ENCODE peak calls at places on chromosomes 1 and 21, in ten cellular contexts. P, H, Z, S, B, X, Y, R, T and W are unnamed samples.

GRCh38 chr1:181112071-181112929 is 23.8 kb downstream of the IER5 start:
- DNase-seq in P (peak), H (no peak), Z (no peak), S (no peak), B (no peak), X (peak), Y (no peak), R (peak), T (peak), W (no peak)

GRCh38 chr1:71093938-71094337 is 13.1 kb upstream of the ZRANB2 start:
- DNase-seq in P (peak), H (no peak), Z (no peak), S (peak), B (no peak), X (no peak), Y (no peak), R (no peak), T (peak), W (peak)

GRCh38 chr1:8551613-8552093 is 233.7 kb downstream of the SLC45A1 start:
- DNase-seq in P (no peak), H (no peak), Z (no peak), S (no peak), B (no peak), X (no peak), Y (no peak), R (no peak), T (no peak), W (no peak)

GRCh38 chr1:27994060-27994459 is 34.3 kb downstream of the XKR8 start:
- DNase-seq in P (no peak), H (no peak), Z (no peak), S (no peak), B (no peak), X (no peak), Y (no peak), R (no peak), T (no peak), W (no peak)

GRCh38 chr1:202056644-202057334 is 46.4 kb downstream of the ELF3 start:
- DNase-seq in P (peak), H (peak), Z (no peak), S (peak), B (no peak), X (peak), Y (no peak), R (peak), T (no peak), W (peak)

GRCh38 chr1:23529146-23530088 is 1.6 kb downstream of the E2F2 start:
- DNase-seq in P (no peak), H (no peak), Z (no peak), S (peak), B (peak), X (peak), Y (no peak), R (no peak), T (no peak), W (no peak)

GRCh38 chr21:36700295-36700960 is 1.5 kb downstream of the SIM2 start:
- DNase-seq in P (no peak), H (no peak), Z (no peak), S (no peak), B (no peak), X (no peak), Y (no peak), R (no peak), T (no peak), W (no peak)

GRCh38 chr1:9476790-9477463 is 62.3 kb upstream of the SLC25A33 start:
- DNase-seq in P (peak), H (no peak), Z (no peak), S (no peak), B (peak), X (no peak), Y (no peak), R (no peak), T (peak), W (no peak)

GRCh38 chr1:37875833-37876232 is 16.4 kb upstream of the MTF1 start:
- DNase-seq in P (no peak), H (no peak), Z (no peak), S (no peak), B (no peak), X (no peak), Y (no peak), R (no peak), T (peak), W (no peak)

GRCh38 chr21:15309022-15309590 is 244.3 kb upstream of the NRIP1 start:
- DNase-seq in P (no peak), H (no peak), Z (no peak), S (no peak), B (no peak), X (no peak), Y (no peak), R (no peak), T (no peak), W (no peak)

GRCh38 chr1:244239261-244239770 is 188.2 kb downstream of the ZBTB18 start:
- DNase-seq in P (peak), H (no peak), Z (no peak), S (no peak), B (peak), X (no peak), Y (no peak), R (no peak), T (no peak), W (peak)

GRCh38 chr1:103129255-103129654 is 20.9 kb upstream of the COL11A1 start:
- DNase-seq in P (no peak), H (no peak), Z (no peak), S (no peak), B (no peak), X (no peak), Y (no peak), R (no peak), T (peak), W (no peak)

GRCh38 chr1:49627781-49628180 is 396.0 kb downstream of the AGBL4 start:
- DNase-seq in P (no peak), H (no peak), Z (no peak), S (no peak), B (no peak), X (no peak), Y (no peak), R (no peak), T (no peak), W (no peak)

GRCh38 chr1:161158316-161159016 is 834 bp upstream of the USP21 start:
- DNase-seq in P (no peak), H (no peak), Z (no peak), S (no peak), B (no peak), X (no peak), Y (no peak), R (no peak), T (no peak), W (no peak)

GRCh38 chr1:59230622-59231021 is 66.3 kb upstream of the FGGY start:
- DNase-seq in P (no peak), H (no peak), Z (no peak), S (no peak), B (no peak), X (no peak), Y (no peak), R (no peak), T (no peak), W (no peak)

GRCh38 chr1:158075078-158075477 is 81.6 kb downstream of the KIRREL1 start:
- DNase-seq in P (no peak), H (no peak), Z (no peak), S (no peak), B (no peak), X (no peak), Y (no peak), R (no peak), T (no peak), W (no peak)

GRCh38 chr1:182720465-182720864 is 36.1 kb upstream of the RGS8 start:
- DNase-seq in P (no peak), H (no peak), Z (no peak), S (no peak), B (no peak), X (no peak), Y (no peak), R (no peak), T (peak), W (no peak)

GRCh38 chr1:247087256-247087655 is 8.6 kb upstream of the ZNF670 start:
- DNase-seq in P (no peak), H (no peak), Z (no peak), S (no peak), B (no peak), X (no peak), Y (no peak), R (no peak), T (no peak), W (no peak)

GRCh38 chr1:113058861-113059441 is 14.0 kb upstream of the LRIG2 start:
- DNase-seq in P (no peak), H (no peak), Z (no peak), S (no peak), B (no peak), X (no peak), Y (no peak), R (no peak), T (no peak), W (peak)

GRCh38 chr1:236716160-236716559 is 29.9 kb downstream of the ACTN2 start:
- DNase-seq in P (no peak), H (no peak), Z (no peak), S (no peak), B (no peak), X (no peak), Y (no peak), R (peak), T (no peak), W (no peak)

GRCh38 chr1:15489052-15489736 is 13.3 kb downstream of the CELA2B start:
- DNase-seq in P (no peak), H (peak), Z (no peak), S (no peak), B (no peak), X (no peak), Y (no peak), R (peak), T (no peak), W (no peak)

GRCh38 chr1:172774561-172774960 is 115.7 kb downstream of the FASLG start:
- DNase-seq in P (no peak), H (no peak), Z (no peak), S (no peak), B (no peak), X (no peak), Y (no peak), R (no peak), T (no peak), W (no peak)

GRCh38 chr21:35616090-35616489 is 444.2 kb downstream of the SETD4 start:
- DNase-seq in P (no peak), H (no peak), Z (no peak), S (peak), B (peak), X (no peak), Y (no peak), R (no peak), T (peak), W (no peak)

GRCh38 chr1:236948996-236949395 is 55.2 kb downstream of the MT1HL1 start:
- DNase-seq in P (no peak), H (no peak), Z (no peak), S (no peak), B (no peak), X (no peak), Y (no peak), R (no peak), T (no peak), W (no peak)

GRCh38 chr1:18643154-18644012 is 12.7 kb downstream of the PAX7 start:
- DNase-seq in P (no peak), H (no peak), Z (no peak), S (no peak), B (no peak), X (no peak), Y (no peak), R (no peak), T (no peak), W (no peak)

GRCh38 chr1:220892997-220893700 is 13.9 kb downstream of the HLX start:
- DNase-seq in P (no peak), H (no peak), Z (no peak), S (no peak), B (no peak), X (no peak), Y (no peak), R (no peak), T (no peak), W (no peak)

GRCh38 chr1:176566004-176566975 is 103.3 kb downstream of the PAPPA2 start:
- DNase-seq in P (no peak), H (no peak), Z (no peak), S (no peak), B (no peak), X (no peak), Y (no peak), R (peak), T (peak), W (no peak)

GRCh38 chr1:237071641-237072420 is 29.8 kb downstream of the RYR2 start:
- DNase-seq in P (no peak), H (no peak), Z (no peak), S (no peak), B (no peak), X (no peak), Y (no peak), R (peak), T (no peak), W (no peak)

GRCh38 chr1:182389619-182390047 is 2.0 kb downstream of the GLUL start:
- DNase-seq in P (peak), H (no peak), Z (no peak), S (no peak), B (peak), X (peak), Y (no peak), R (peak), T (no peak), W (no peak)

GRCh38 chr21:46115441-46116188 is 17.7 kb downstream of the COL6A2 start:
- DNase-seq in P (no peak), H (no peak), Z (peak), S (no peak), B (no peak), X (peak), Y (no peak), R (no peak), T (no peak), W (no peak)

GRCh38 chr1:41662656-41663437 is 178.4 kb upstream of the EDN2 start:
- DNase-seq in P (peak), H (no peak), Z (no peak), S (no peak), B (peak), X (peak), Y (peak), R (peak), T (peak), W (no peak)

GRCh38 chr1:239951518-239952130 is 140.1 kb upstream of the FMN2 start:
- DNase-seq in P (peak), H (peak), Z (peak), S (peak), B (peak), X (peak), Y (peak), R (no peak), T (peak), W (peak)

GRCh38 chr1:10507111-10507879 is 32.5 kb downstream of the PEX14 start:
- DNase-seq in P (peak), H (peak), Z (peak), S (peak), B (peak), X (peak), Y (no peak), R (peak), T (peak), W (peak)

GRCh38 chr1:56872597-56872996 is 18.0 kb downstream of the C8A start:
- DNase-seq in P (no peak), H (no peak), Z (no peak), S (no peak), B (no peak), X (no peak), Y (no peak), R (no peak), T (peak), W (no peak)

GRCh38 chr1:213374369-213374768 is 323.3 kb downstream of the RPS6KC1 start:
- DNase-seq in P (peak), H (peak), Z (peak), S (peak), B (peak), X (peak), Y (peak), R (peak), T (peak), W (peak)